ENCODE peak calls at places on chromosomes 16 and 17, in four cellular contexts. One of them, this sample, is unnamed.

GRCh38 chr16:88337021-88337420 is 45.7 kb upstream of the ZNF469 start:
- DNase-seq in PC-3: no peak
- DNase-seq in kidney: peak
- DNase-seq in effector memory CD4-positive, alpha-beta T cell: no peak
- DNase-seq in this sample: no peak

GRCh38 chr17:31425646-31426045 is 34.2 kb downstream of the RAB11FIP4 start:
- DNase-seq in PC-3: no peak
- DNase-seq in kidney: peak
- DNase-seq in effector memory CD4-positive, alpha-beta T cell: no peak
- DNase-seq in this sample: no peak

GRCh38 chr17:2263183-2263954 is 40.2 kb downstream of the SMG6 start:
- DNase-seq in PC-3: no peak
- DNase-seq in kidney: no peak
- DNase-seq in effector memory CD4-positive, alpha-beta T cell: no peak
- DNase-seq in this sample: no peak

GRCh38 chr17:78494961-78495330 is 82.2 kb downstream of the DNAH17 start:
- DNase-seq in kidney: peak
- DNase-seq in effector memory CD4-positive, alpha-beta T cell: no peak
- DNase-seq in PC-3: no peak
- DNase-seq in this sample: no peak

GRCh38 chr16:74605746-74606520 is 981 bp downstream of the GLG1 start:
- DNase-seq in kidney: no peak
- DNase-seq in PC-3: no peak
- DNase-seq in effector memory CD4-positive, alpha-beta T cell: no peak
- DNase-seq in this sample: no peak

GRCh38 chr16:79269211-79269863 is 331.2 kb downstream of the MAF start:
- DNase-seq in effector memory CD4-positive, alpha-beta T cell: no peak
- DNase-seq in kidney: no peak
- DNase-seq in PC-3: no peak
- DNase-seq in this sample: no peak

GRCh38 chr16:70715113-70715711 is 29.4 kb upstream of the MTSS2 start:
- DNase-seq in PC-3: peak
- DNase-seq in effector memory CD4-positive, alpha-beta T cell: no peak
- DNase-seq in kidney: peak
- DNase-seq in this sample: peak

GRCh38 chr17:67035131-67036083 is 8.9 kb upstream of the CACNG1 start:
- DNase-seq in effector memory CD4-positive, alpha-beta T cell: no peak
- DNase-seq in kidney: peak
- DNase-seq in PC-3: no peak
- DNase-seq in this sample: no peak

GRCh38 chr17:78935419-78936323 is 10.5 kb upstream of the TIMP2 start:
- DNase-seq in kidney: peak
- DNase-seq in PC-3: peak
- DNase-seq in effector memory CD4-positive, alpha-beta T cell: no peak
- DNase-seq in this sample: no peak

GRCh38 chr16:23254338-23254737 is 47.8 kb upstream of the SCNN1B start:
- DNase-seq in kidney: no peak
- DNase-seq in PC-3: peak
- DNase-seq in effector memory CD4-positive, alpha-beta T cell: no peak
- DNase-seq in this sample: peak

GRCh38 chr17:8904201-8904600 is 36.7 kb upstream of the PIK3R6 start:
- DNase-seq in PC-3: no peak
- DNase-seq in kidney: no peak
- DNase-seq in effector memory CD4-positive, alpha-beta T cell: no peak
- DNase-seq in this sample: no peak

GRCh38 chr17:19933633-19934032 is 44.0 kb downstream of the AKAP10 start:
- DNase-seq in PC-3: no peak
- DNase-seq in kidney: no peak
- DNase-seq in effector memory CD4-positive, alpha-beta T cell: no peak
- DNase-seq in this sample: no peak
- H3K4me3 ChIP-seq in PC-3: no peak
- H3K4me3 ChIP-seq in kidney: no peak
- H3K4me3 ChIP-seq in effector memory CD4-positive, alpha-beta T cell: no peak
- H3K4me3 ChIP-seq in this sample: no peak

GRCh38 chr16:20388854-20389253 is 15.7 kb downstream of the PDILT start:
- DNase-seq in kidney: no peak
- DNase-seq in PC-3: no peak
- DNase-seq in effector memory CD4-positive, alpha-beta T cell: no peak
- DNase-seq in this sample: no peak
- H3K4me3 ChIP-seq in kidney: no peak
- H3K4me3 ChIP-seq in PC-3: no peak
- H3K4me3 ChIP-seq in effector memory CD4-positive, alpha-beta T cell: no peak
- H3K4me3 ChIP-seq in this sample: no peak

GRCh38 chr17:29291163-29291752 is 2.7 kb downstream of the NUFIP2 start:
- DNase-seq in PC-3: peak
- DNase-seq in kidney: no peak
- DNase-seq in effector memory CD4-positive, alpha-beta T cell: no peak
- DNase-seq in this sample: peak

GRCh38 chr17:29292992-29293889 is 707 bp downstream of the NUFIP2 start:
- DNase-seq in kidney: peak
- DNase-seq in effector memory CD4-positive, alpha-beta T cell: peak
- DNase-seq in PC-3: peak
- DNase-seq in this sample: peak

GRCh38 chr17:29293890-29294579 is at the start of gene NUFIP2:
- DNase-seq in effector memory CD4-positive, alpha-beta T cell: peak
- DNase-seq in kidney: peak
- DNase-seq in PC-3: peak
- DNase-seq in this sample: peak

GRCh38 chr17:29292071-29292991 is 1.6 kb downstream of the NUFIP2 start:
- DNase-seq in kidney: peak
- DNase-seq in effector memory CD4-positive, alpha-beta T cell: peak
- DNase-seq in PC-3: peak
- DNase-seq in this sample: peak

GRCh38 chr17:29289852-29290251 is 4.1 kb downstream of the NUFIP2 start:
- DNase-seq in effector memory CD4-positive, alpha-beta T cell: no peak
- DNase-seq in PC-3: no peak
- DNase-seq in kidney: no peak
- DNase-seq in this sample: no peak
- H3K4me3 ChIP-seq in effector memory CD4-positive, alpha-beta T cell: no peak
- H3K4me3 ChIP-seq in PC-3: peak
- H3K4me3 ChIP-seq in kidney: no peak
- H3K4me3 ChIP-seq in this sample: no peak

GRCh38 chr16:58501242-58502131 is 1.5 kb downstream of the NDRG4 start:
- DNase-seq in kidney: peak
- DNase-seq in PC-3: no peak
- DNase-seq in effector memory CD4-positive, alpha-beta T cell: peak
- DNase-seq in this sample: no peak
- H3K4me3 ChIP-seq in kidney: peak
- H3K4me3 ChIP-seq in PC-3: peak
- H3K4me3 ChIP-seq in effector memory CD4-positive, alpha-beta T cell: peak
- H3K4me3 ChIP-seq in this sample: peak

GRCh38 chr16:3135120-3135715 is 389 bp downstream of the ZNF213 start:
- DNase-seq in effector memory CD4-positive, alpha-beta T cell: no peak
- DNase-seq in kidney: no peak
- DNase-seq in PC-3: no peak
- DNase-seq in this sample: no peak
- H3K4me3 ChIP-seq in effector memory CD4-positive, alpha-beta T cell: peak
- H3K4me3 ChIP-seq in kidney: peak
- H3K4me3 ChIP-seq in PC-3: peak
- H3K4me3 ChIP-seq in this sample: peak

DNA sequence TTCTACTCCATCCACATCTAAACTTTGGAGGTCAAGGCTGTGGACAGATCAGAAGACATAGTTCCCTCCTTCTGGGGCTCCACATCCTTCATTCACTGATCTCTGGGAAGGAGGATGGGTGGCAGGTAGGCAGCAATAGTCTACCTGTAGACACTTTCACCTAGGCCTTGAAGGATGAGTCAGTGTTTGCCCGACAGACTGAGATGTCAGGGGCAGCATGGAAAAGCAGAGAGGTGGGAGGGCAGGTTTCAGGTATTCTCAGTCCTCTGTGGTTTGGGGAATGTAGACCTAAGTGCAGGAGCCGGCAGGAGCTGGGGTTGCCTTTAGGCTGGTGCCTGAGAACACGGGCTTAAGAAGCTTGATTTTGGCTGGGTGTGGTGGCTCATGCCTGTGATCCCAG is 171.9 kb upstream of the ZNF267 start:
- DNase-seq in kidney: no peak
- DNase-seq in effector memory CD4-positive, alpha-beta T cell: no peak
- DNase-seq in PC-3: peak
- DNase-seq in this sample: peak
- H3K4me3 ChIP-seq in kidney: peak
- H3K4me3 ChIP-seq in effector memory CD4-positive, alpha-beta T cell: peak
- H3K4me3 ChIP-seq in PC-3: peak
- H3K4me3 ChIP-seq in this sample: peak

DNA sequence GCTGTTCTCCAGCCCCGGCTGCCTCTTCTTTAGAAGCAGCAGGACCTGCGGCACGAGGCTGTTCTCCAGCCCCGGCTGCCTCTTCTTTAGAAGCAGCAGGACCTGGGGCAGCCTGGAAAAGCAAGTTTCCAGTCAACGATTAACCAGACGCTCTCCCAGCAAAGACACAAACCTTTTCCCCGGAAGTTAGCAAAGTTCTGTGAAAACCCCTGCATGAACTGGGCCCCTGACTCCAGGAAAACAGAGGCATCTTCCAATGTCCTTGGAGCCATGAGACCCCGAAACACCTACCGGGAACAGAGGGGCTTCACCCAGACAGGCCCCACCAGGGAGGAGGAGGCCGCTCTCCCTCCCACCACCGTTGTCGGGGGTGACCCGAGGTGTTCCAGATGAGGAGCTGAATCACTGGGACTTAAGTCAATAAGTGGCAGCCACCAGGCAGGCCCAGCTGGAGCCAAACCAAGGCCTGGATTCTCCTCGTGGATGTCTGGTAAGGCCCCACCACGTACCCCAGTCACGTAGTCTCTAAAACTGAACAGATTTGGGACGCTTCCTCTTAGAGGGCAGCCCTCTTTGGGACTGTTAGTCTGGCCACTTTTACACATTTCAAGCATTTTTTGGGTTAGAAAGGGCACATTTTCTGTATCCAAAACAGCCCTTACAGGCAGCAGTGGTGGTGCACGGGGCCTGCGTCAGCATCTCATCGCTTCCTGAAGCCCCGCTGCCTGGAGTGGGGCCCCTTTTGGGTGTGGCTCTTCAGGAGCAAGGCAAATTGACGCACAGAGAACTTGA is at the start of gene RPH3AL:
- DNase-seq in PC-3: peak
- DNase-seq in effector memory CD4-positive, alpha-beta T cell: no peak
- DNase-seq in kidney: peak
- DNase-seq in this sample: no peak
- H3K4me3 ChIP-seq in PC-3: peak
- H3K4me3 ChIP-seq in effector memory CD4-positive, alpha-beta T cell: no peak
- H3K4me3 ChIP-seq in kidney: peak
- H3K4me3 ChIP-seq in this sample: no peak

DNA sequence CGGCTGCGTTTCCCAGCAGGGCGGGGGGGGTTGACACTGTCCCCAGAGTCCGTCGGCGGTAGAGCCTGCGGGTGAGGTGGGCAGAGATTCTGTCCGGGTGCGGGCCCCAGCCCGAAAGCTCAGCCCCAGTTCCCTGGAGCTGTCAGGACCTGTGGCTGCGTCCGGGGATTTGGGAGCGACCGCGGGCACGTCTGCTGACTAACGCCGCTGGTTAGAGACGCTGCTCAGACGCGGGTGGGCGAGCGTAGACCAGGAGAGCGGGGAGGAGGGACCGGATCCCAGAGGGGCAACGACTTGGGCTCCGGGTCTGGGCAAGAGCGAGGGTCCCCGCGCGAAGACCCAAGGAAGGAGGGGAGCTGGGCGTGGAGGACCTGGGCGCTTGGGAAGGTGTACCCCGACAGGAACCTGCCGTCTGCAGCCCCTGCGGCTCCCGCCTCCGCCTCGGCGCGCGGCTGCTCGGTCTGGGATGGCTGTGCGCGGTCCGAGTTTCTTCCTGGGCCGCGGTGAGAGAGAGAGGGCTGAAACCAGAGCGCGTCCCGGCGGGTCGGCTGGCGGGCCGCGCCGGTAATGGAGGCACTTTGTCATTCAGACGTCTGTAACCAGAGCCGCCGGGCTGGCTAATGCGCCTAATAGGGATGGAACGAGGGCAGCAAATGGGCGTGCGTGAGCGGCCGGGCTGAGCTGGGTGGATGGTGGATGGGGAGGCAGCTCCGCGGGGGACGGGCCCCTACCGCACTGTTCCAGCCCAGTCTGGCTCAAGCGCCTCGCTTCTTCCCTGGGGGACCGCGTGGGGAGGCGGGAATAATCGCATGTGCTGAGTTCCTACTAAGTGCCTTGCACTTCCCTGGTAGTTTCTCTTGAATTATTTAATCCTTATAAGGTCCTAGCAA is 2.3 kb downstream of the NGFR start:
- DNase-seq in kidney: peak
- DNase-seq in effector memory CD4-positive, alpha-beta T cell: no peak
- DNase-seq in PC-3: peak
- DNase-seq in this sample: peak
- H3K4me3 ChIP-seq in kidney: peak
- H3K4me3 ChIP-seq in effector memory CD4-positive, alpha-beta T cell: peak
- H3K4me3 ChIP-seq in PC-3: peak
- H3K4me3 ChIP-seq in this sample: peak

This sample was measured in mammary epithelial cell.